ENCODE peak calls at places on chromosomes 2 and 18, in ten cellular contexts. Y is upper lobe of right lung, C is ascending aorta, S is Calu3, E is HL-60, R is endothelial cell, I is osteocyte, G is lower lobe of right lung, O is psoas muscle, K is adrenal gland. X is an unnamed sample.

GRCh38 chr2:26884486-26884885 is 36.6 kb downstream of the DPYSL5 start:
- DNase-seq in Y (no peak), E (no peak), S (no peak), O (no peak), I (no peak), K (no peak), R (no peak), C (no peak), G (no peak), X (no peak)

GRCh38 chr18:75248426-75249191 is 38.0 kb downstream of the TSHZ1 start:
- DNase-seq in R (no peak), K (no peak), Y (no peak), E (no peak), S (no peak), G (no peak), C (no peak), I (no peak), O (no peak), X (no peak)

GRCh38 chr2:36376319-36376765 is 20.8 kb downstream of the CRIM1 start:
- DNase-seq in E (no peak), G (peak), R (no peak), S (peak), I (no peak), C (no peak), Y (peak), O (peak), K (peak), X (no peak)

GRCh38 chr2:28296904-28297303 is 95.8 kb upstream of the FOSL2 start:
- DNase-seq in R (no peak), C (no peak), S (no peak), O (no peak), Y (no peak), I (no peak), K (no peak), G (no peak), E (no peak), X (no peak)

GRCh38 chr2:231197741-231198290 is 615 bp upstream of the ARMC9 start:
- DNase-seq in G (no peak), K (no peak), R (no peak), I (no peak), E (no peak), Y (no peak), S (no peak), O (no peak), C (no peak), X (no peak)

GRCh38 chr18:36149514-36150289 is 20.0 kb downstream of the ELP2 start:
- DNase-seq in G (no peak), R (no peak), S (no peak), I (no peak), K (no peak), E (no peak), O (no peak), C (no peak), Y (no peak), X (no peak)

GRCh38 chr2:187775196-187775595 is 221.0 kb upstream of the TFPI start:
- DNase-seq in G (no peak), K (no peak), C (no peak), Y (no peak), I (no peak), O (no peak), E (no peak), S (no peak), R (no peak), X (no peak)

GRCh38 chr2:101823347-101823791 is 125.9 kb downstream of the MAP4K4 start:
- DNase-seq in E (no peak), S (peak), O (no peak), C (no peak), Y (no peak), K (peak), G (no peak), R (peak), I (no peak), X (peak)

GRCh38 chr2:199883474-199884212 is 27.4 kb upstream of the C2orf69 start:
- DNase-seq in C (no peak), K (no peak), O (no peak), E (no peak), I (no peak), S (no peak), R (no peak), G (no peak), Y (no peak), X (no peak)

GRCh38 chr2:190855245-190855644 is 25.4 kb upstream of the GLS start:
- DNase-seq in Y (no peak), C (no peak), S (no peak), K (no peak), E (no peak), O (no peak), I (no peak), R (no peak), G (no peak), X (no peak)
- TF ChIP-seq CTCF in Y (no peak), C (no peak), S (no peak), K (no peak), E (no peak), O (no peak), I (no peak), R (no peak), G (no peak), X (no peak)

GRCh38 chr18:14086459-14087231 is 45.6 kb downstream of the ZNF519 start:
- DNase-seq in G (no peak), C (no peak), Y (no peak), I (no peak), S (no peak), K (peak), E (no peak), O (no peak), R (peak), X (no peak)
- TF ChIP-seq CTCF in G (peak), C (no peak), Y (peak), I (peak), S (peak), K (peak), E (peak), O (peak), R (peak), X (peak)

DNA sequence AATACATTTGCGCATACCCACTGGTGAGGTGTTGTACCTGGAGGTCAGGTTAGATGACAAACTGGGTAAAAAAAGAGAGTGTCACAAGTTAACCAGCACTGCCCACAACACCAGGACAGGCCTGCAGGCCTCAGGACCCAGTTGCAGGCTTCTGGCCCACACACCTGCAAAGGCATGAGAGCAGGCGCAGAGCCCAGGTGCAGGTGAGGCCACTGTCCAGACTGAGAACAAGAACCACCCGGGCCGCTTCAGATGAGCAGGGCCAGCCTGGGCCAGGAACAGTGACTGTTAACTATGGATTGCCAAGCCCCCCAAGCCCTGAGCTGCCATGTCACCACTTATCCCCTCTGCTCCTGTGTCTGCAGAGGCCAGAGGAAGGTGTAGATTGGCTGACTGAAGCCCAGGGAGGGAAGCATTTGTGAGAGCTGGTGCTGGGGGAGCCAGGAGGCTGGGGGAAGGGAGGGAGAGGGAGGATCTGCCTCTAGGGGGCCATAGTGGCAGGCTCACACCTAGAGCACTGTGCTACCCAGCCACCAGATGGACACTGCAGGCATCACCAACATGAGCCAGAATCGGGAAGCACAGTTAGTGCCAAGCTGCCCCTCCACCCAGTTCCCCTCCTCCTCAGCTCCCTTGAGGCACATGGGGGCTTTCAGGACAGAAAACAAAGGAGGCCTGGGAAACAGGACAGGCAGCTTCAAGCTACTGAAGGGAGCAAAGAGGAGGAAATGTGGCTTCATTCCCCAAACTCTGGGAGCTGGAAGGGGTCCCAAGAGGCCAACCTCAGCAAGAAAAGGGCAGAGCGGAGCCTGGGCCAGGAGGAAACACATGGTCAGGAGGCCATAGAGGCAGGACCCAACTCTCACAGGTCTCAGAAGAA is 35.4 kb downstream of the SFXN5 start:
- DNase-seq in I (no peak), S (no peak), C (no peak), O (no peak), E (no peak), G (no peak), Y (no peak), K (no peak), R (no peak), X (no peak)
- TF ChIP-seq CTCF in I (no peak), S (no peak), C (no peak), O (no peak), E (no peak), G (no peak), Y (no peak), K (no peak), R (peak), X (no peak)

DNA sequence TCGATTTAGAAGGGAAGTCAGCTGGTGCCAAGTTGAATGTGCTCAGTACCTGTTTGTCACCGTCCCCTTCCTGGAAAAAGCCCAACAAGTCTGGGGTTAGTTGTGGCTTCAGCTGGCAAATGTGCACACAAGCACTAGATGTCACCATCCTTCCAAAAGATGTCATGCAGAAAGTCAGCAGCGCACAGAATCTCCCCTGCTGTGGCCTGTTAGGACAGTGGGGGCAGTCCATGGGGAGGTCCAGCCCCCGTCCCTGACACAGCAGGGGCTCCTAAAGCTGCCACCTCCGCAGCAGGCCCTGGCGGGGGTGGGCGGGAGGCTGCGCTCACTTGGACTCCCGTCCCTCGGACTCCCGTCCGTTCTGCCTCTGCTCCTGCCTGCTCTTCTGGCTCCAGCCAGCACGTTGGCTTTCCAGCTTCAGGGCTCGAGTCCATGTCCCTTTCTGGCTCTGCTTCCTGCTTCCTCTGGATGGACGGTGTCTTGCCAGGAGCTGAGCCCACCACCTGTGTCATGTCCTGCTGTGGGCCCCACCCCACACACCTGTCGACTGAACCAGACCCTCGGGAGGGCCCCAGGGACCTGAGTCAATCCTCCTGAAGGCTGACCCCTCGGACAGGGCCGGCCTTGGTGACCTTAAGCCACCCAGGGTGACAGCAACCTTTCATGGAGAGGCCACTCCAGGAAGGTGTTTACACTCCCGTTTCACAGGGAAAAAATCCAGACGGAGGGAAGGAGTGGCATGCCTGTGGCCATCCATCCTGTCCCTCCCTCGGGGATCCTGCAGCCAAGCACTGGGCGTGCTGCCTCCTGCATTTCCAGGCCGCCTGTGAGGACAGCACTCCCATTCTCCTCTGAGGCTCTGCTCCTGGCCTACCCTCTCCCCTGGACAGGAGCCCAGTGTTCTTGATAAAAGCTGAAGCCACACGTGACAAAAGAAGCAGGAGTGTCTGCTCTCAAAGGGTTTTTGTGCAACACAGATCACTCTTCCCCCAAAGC is 8.5 kb downstream of the RAB17 start:
- DNase-seq in Y (peak), E (no peak), C (no peak), I (no peak), R (peak), K (peak), S (no peak), G (peak), O (peak), X (no peak)
- TF ChIP-seq CTCF in Y (peak), E (no peak), C (peak), I (peak), R (no peak), K (peak), S (no peak), G (peak), O (peak), X (peak)

DNA sequence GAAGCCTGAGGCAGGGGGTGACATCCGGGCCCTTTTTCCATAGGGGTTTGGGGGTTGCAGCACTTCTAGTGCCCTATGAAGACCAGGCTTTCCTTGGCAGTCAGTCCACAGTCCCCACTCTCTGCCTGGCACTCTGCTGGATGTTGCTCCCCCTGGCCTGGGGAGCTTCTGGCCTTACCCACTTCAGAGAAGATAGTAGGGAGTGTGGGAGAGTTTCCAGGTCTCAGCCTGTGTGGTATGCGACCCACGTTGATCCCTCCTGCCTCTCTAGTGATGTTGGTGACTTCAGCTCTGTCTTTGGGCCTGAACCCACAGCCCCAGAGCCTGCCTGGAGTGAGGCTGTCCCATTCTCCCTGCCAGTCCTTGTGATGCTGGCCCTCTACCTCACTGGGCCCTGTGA is 105.6 kb downstream of the STPG4 start:
- DNase-seq in Y (no peak), K (no peak), E (no peak), R (no peak), S (no peak), G (no peak), O (no peak), C (no peak), I (no peak), X (no peak)
- TF ChIP-seq CTCF in Y (no peak), K (no peak), E (no peak), R (no peak), S (no peak), G (no peak), O (no peak), C (no peak), I (no peak), X (no peak)

DNA sequence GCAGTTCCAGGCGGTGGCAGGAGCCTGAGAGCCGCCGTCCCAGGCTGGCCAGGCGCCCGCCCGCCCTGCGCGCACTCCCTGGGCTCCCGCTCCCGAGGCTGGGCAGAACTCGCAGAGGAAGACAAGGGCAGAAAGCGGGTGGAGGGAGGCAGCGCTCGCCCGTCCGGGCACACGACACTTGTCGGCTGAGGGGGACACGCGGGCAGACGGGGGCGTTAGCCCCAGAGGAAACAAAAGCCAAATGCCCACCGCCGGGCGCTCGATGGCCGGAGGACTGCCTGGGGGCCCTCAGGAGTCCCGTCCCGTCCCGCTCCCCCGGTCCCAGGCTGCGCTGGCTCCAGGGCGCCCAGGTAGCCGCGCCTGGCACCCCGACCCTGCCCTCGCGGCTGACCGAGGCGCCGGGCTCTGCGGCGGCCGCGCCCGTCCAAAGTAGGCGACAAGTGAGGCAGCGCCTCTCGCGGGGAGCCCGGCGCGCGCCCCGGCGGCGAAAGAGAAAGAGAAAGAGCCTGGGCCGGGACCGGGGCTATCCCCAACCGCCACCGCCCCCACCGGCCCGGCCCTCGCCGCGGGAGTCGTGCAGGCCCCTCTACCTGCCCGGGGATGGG is 491 bp downstream of the L3MBTL4 start:
- DNase-seq in R (peak), O (peak), G (peak), Y (peak), E (no peak), I (peak), C (no peak), K (peak), S (peak), X (peak)
- TF ChIP-seq CTCF in R (no peak), O (no peak), G (peak), Y (peak), E (no peak), I (peak), C (no peak), K (no peak), S (no peak), X (no peak)

GRCh38 chr2:135994281-135994680 is 8.9 kb upstream of the DARS1 start:
- DNase-seq in Y (no peak), E (no peak), I (no peak), O (no peak), G (no peak), S (no peak), R (no peak), C (no peak), K (no peak), X (no peak)

GRCh38 chr2:135998842-135999241 is 13.4 kb upstream of the DARS1 start:
- DNase-seq in O (no peak), I (no peak), G (no peak), R (no peak), C (no peak), K (no peak), E (no peak), S (no peak), Y (no peak), X (no peak)

GRCh38 chr2:135996304-135996703 is 10.9 kb upstream of the DARS1 start:
- DNase-seq in E (no peak), S (no peak), O (no peak), I (no peak), G (no peak), K (no peak), Y (no peak), R (no peak), C (no peak), X (no peak)

GRCh38 chr2:135999899-136000298 is 14.5 kb upstream of the DARS1 start:
- DNase-seq in G (no peak), S (no peak), C (no peak), I (no peak), K (no peak), E (no peak), R (no peak), O (no peak), Y (no peak), X (no peak)

GRCh38 chr2:135997380-135997779 is 12.0 kb upstream of the DARS1 start:
- DNase-seq in S (peak), C (no peak), Y (peak), K (peak), R (peak), I (no peak), O (no peak), E (no peak), G (peak), X (peak)
- TF ChIP-seq CTCF in S (no peak), C (no peak), Y (no peak), K (peak), R (no peak), I (no peak), O (no peak), E (no peak), G (no peak), X (peak)